ENCODE peak calls at places on chromosome 4, in nine cellular contexts. V is Peyer's patch, A is suprapubic skin, E is tibial nerve, Y is ovary, X is GM12892, U is breast epithelium, R is K562, B is upper lobe of left lung. L is an unnamed sample.

GRCh38 chr4:145888393-145888792 is 50.2 kb downstream of the ZNF827 start:
- DNase-seq in U (no peak), B (no peak), V (no peak), X (no peak), Y (no peak), R (peak; percentile 3), A (no peak), E (no peak), L (no peak)

GRCh38 chr4:185535818-185536729 is 767 bp upstream of the PDLIM3 start:
- DNase-seq in V (no peak), A (no peak), Y (peak; percentile 62), B (no peak), U (no peak), R (no peak), E (no peak), X (no peak), L (peak; percentile 71)

GRCh38 chr4:105050896-105051295 is 95.8 kb upstream of the TET2 start:
- DNase-seq in R (no peak), X (no peak), E (no peak), Y (no peak), U (no peak), V (no peak), B (no peak), A (no peak), L (no peak)

GRCh38 chr4:152594981-152595916 is 59.4 kb upstream of the FBXW7 start:
- DNase-seq in V (peak; percentile 19), U (no peak), B (no peak), E (no peak), A (no peak), R (no peak), Y (no peak), X (no peak), L (no peak)

GRCh38 chr4:3360741-3361140 is 67.9 kb downstream of the RGS12 start:
- DNase-seq in V (no peak), U (no peak), Y (no peak), B (no peak), E (no peak), R (no peak), A (peak; percentile 16), X (no peak), L (no peak)

GRCh38 chr4:14196141-14196540 is 568.6 kb upstream of the BOD1L1 start:
- DNase-seq in U (no peak), X (no peak), E (peak; percentile 22), V (no peak), B (no peak), A (no peak), Y (no peak), R (peak; percentile 7), L (no peak)

GRCh38 chr4:73092868-73093267 is 23.4 kb upstream of the COX18 start:
- DNase-seq in Y (no peak), B (no peak), X (no peak), R (no peak), E (no peak), U (no peak), V (no peak), A (no peak), L (no peak)

GRCh38 chr4:156763511-156763910 is 208.1 kb downstream of the PDGFC start:
- DNase-seq in A (no peak), V (no peak), B (no peak), X (no peak), E (no peak), Y (no peak), U (no peak), R (no peak), L (no peak)

GRCh38 chr4:75745721-75746199 is 21.4 kb downstream of the USO1 start:
- DNase-seq in Y (no peak), E (no peak), R (peak; percentile 38), A (no peak), B (no peak), X (no peak), U (no peak), V (no peak), L (no peak)

GRCh38 chr4:24778427-24779225 is 16.7 kb upstream of the SOD3 start:
- DNase-seq in U (no peak), R (no peak), V (no peak), B (no peak), Y (peak; percentile 66), A (no peak), E (peak; percentile 93), X (no peak), L (peak; percentile 91)

GRCh38 chr4:156778606-156779005 is 193.0 kb downstream of the PDGFC start:
- DNase-seq in B (no peak), U (no peak), Y (no peak), X (no peak), E (no peak), A (no peak), V (no peak), R (no peak), L (no peak)

GRCh38 chr4:53205970-53206369 is 159.9 kb downstream of the SCFD2 start:
- DNase-seq in X (no peak), E (no peak), B (no peak), A (no peak), V (no peak), Y (no peak), R (no peak), U (no peak), L (no peak)

GRCh38 chr4:129218355-129218754 is 122.4 kb downstream of the C4orf33 start:
- DNase-seq in X (no peak), U (no peak), V (no peak), B (no peak), R (peak; percentile 8), Y (no peak), A (no peak), E (no peak), L (no peak)

GRCh38 chr4:7573692-7574091 is 139.0 kb upstream of the PSAPL1 start:
- DNase-seq in B (no peak), U (no peak), E (no peak), A (no peak), Y (no peak), X (no peak), R (no peak), V (no peak), L (no peak)

GRCh38 chr4:72063726-72064125 is 31.9 kb downstream of the NPFFR2 start:
- DNase-seq in X (no peak), U (no peak), R (no peak), A (no peak), Y (no peak), B (no peak), V (no peak), E (no peak), L (no peak)

DNA sequence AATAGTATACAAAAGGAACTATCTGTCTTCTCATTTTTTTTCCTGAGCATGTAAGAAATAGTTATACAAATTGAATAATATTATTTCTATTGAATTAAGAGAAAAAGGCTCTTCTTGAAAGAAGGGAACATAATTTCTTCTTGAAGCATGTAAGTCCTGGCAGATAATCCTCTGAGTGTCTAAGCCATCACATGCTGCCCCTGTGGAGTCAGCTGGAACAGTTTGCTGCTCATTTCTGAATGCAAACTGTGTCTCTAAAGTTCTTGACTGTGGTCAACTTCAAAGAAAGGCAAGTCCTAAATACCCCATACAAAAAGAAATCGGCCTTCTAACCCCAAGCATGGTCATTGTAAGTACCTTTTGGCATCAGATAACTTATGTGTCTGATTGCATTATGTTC is 151.0 kb downstream of the NAA11 start:
- DNase-seq in A (no peak), U (no peak), E (no peak), B (no peak), R (no peak), V (no peak), X (no peak), Y (no peak), L (no peak)
- TF ChIP-seq POLR2A in A (no peak), U (no peak), E (no peak), B (no peak), R (no peak), V (no peak), X (no peak), Y (no peak), L (no peak)

DNA sequence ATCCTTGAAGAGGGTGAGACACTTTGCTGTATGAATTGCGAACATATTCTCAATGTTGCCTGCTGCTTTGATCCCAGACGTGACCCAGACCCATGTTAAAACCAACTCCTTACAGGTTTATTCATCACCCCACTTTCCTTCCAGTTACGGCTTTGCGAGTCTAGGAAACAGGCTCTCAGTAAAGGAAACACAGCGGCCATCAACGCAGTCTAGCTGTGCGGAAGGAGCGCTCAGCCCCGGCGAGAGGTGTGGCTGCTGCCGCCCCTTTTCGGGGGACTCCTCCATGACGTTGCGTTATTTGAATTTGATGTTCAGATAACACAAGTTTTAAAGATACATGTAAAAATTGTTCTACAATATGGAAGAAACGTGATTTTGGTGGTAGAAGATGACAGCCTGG is 206.4 kb upstream of the FAT1 start:
- DNase-seq in U (no peak), A (no peak), R (no peak), Y (no peak), B (peak; percentile 49), V (no peak), E (no peak), X (no peak), L (no peak)
- TF ChIP-seq POLR2A in U (no peak), A (no peak), R (no peak), Y (no peak), B (no peak), V (no peak), E (no peak), X (no peak), L (no peak)

GRCh38 chr4:15786743-15787142 is 8.6 kb downstream of the CD38 start:
- DNase-seq in Y (no peak), R (no peak), U (no peak), E (no peak), B (peak; percentile 77), A (no peak), X (no peak), V (no peak), L (no peak)
- TF ChIP-seq POLR2A in Y (no peak), R (no peak), U (no peak), E (no peak), B (no peak), A (no peak), X (no peak), V (no peak), L (no peak)

DNA sequence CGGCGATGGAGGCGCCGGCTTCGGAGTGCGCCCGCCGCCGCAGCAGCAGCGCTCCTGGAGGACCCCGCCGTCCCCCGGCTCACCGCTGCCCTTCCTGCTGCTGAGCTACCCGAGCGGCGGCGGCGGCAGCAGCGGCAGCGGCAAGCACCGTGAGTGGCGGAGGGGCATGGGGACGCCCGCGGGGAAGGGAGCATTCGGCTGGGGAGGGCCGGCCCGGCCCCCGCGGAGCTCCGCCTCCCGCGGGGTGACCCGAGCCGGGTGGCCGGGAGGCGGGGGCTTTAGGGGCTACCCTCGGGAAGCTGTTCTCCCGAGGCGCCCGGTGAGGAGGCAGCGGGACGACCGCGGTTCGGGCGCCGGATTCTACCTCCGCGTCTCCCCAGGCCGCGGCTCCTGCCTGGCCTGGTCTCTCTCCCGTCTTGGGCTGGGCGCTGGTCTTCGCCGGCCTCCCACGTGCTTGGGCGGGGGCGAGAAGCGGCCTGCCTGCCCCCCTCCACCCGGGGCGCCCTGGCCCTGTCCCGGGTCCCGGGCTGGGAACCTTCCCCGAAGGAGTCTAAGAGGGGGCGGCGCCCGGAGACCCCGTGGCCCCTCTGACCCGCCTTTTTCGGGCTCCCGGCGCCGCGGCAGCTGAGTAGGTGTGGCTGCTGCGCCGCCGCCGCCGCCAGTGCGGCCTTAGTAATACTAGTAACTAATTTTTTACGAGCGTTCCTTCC is 16.5 kb upstream of the RUFY3 start:
- DNase-seq in U (peak; percentile 59), E (peak; percentile 49), B (peak; percentile 95), X (peak; percentile 67), R (peak; percentile 85), V (peak; percentile 81), A (peak; percentile 83), Y (peak; percentile 66), L (peak; percentile 71)
- TF ChIP-seq POLR2A in U (no peak), E (no peak), B (peak; percentile 26), X (peak; percentile 23), R (peak; percentile 67), V (no peak), A (no peak), Y (peak; percentile 36), L (peak; percentile 45)

GRCh38 chr4:174262624-174263444 is 20.6 kb downstream of the FBXO8 start:
- DNase-seq in E (no peak), V (no peak), Y (no peak), B (no peak), R (no peak), U (no peak), A (no peak), X (no peak), L (no peak)
- TF ChIP-seq POLR2A in E (no peak), V (no peak), Y (no peak), B (no peak), R (no peak), U (no peak), A (no peak), X (no peak), L (no peak)

L was measured in uterus.